ENCODE peak calls at places on chromosomes 7 and 10, in four cellular contexts. A, X, Y and B are unnamed samples.

GRCh38 chr10:28177944-28178637 is 124.8 kb downstream of the MPP7 start:
- DNase-seq in A (peak; percentile 38), X (peak; percentile 20), Y (peak; percentile 45), B (peak; percentile 31)

GRCh38 chr7:23275906-23276305 is 23.2 kb upstream of the MALSU1 start:
- DNase-seq in A (no peak), X (no peak), Y (no peak), B (no peak)

GRCh38 chr7:76507723-76508406 is 2.5 kb upstream of the UPK3B start:
- DNase-seq in A (no peak), X (no peak), Y (peak; percentile 22), B (no peak)

GRCh38 chr7:137626469-137627067 is 220.2 kb downstream of the DGKI start:
- DNase-seq in A (peak; percentile 60), X (peak; percentile 39), Y (peak; percentile 73), B (peak; percentile 58)

GRCh38 chr7:57424515-57425238 is 25.3 kb upstream of the ZNF716 start:
- DNase-seq in A (no peak), X (no peak), Y (no peak), B (no peak)

GRCh38 chr7:103009466-103010219 is 65.0 kb downstream of the FBXL13 start:
- DNase-seq in A (no peak), X (no peak), Y (no peak), B (no peak)

GRCh38 chr7:8147760-8148463 is 114.1 kb downstream of the ICA1 start:
- DNase-seq in A (no peak), X (no peak), Y (no peak), B (no peak)

GRCh38 chr7:44087914-44088838 is 5.8 kb upstream of the POLM start:
- DNase-seq in A (peak; percentile 99), X (peak; percentile 95), Y (peak; percentile 96), B (peak; percentile 36)

GRCh38 chr7:116511552-116512523 is 12.3 kb downstream of the CAV2 start:
- DNase-seq in A (peak; percentile 81), X (peak; percentile 92), Y (peak; percentile 49), B (peak; percentile 94)

GRCh38 chr7:81462672-81463071 is 307.2 kb downstream of the HGF start:
- DNase-seq in A (peak; percentile 56), X (peak; percentile 8), Y (peak; percentile 60), B (peak; percentile 29)

GRCh38 chr7:41880107-41880506 is 177.2 kb upstream of the INHBA start:
- DNase-seq in A (peak; percentile 99), X (peak; percentile 91), Y (peak; percentile 85), B (peak; percentile 76)

GRCh38 chr7:91496251-91496820 is 232.1 kb downstream of the FZD1 start:
- DNase-seq in A (no peak), X (no peak), Y (no peak), B (no peak)

GRCh38 chr10:15060638-15061037 is 16.9 kb downstream of the OLAH start:
- DNase-seq in A (no peak), X (no peak), Y (no peak), B (no peak)

GRCh38 chr10:102660891-102661613 is 16.8 kb downstream of the TRIM8 start:
- DNase-seq in A (peak; percentile 42), X (peak; percentile 46), Y (peak; percentile 68), B (no peak)

GRCh38 chr7:21618706-21619105 is 75.9 kb downstream of the DNAH11 start:
- DNase-seq in A (no peak), X (peak; percentile 41), Y (no peak), B (no peak)